ENCODE peak calls at places on chromosomes 5 and 9, in seven cellular contexts. P is uterus, M is stomach, H is fibroblast of lung, V is transverse colon, U is DND-41, C is A549. K is an unnamed sample.

GRCh38 chr5:2658421-2658820 is 93.1 kb downstream of the IRX2 start:
- DNase-seq in H (no peak), C (no peak), P (no peak), M (no peak), V (no peak), U (no peak), K (no peak)

GRCh38 chr5:147855774-147856069 is 22.8 kb upstream of the SCGB3A2 start:
- DNase-seq in U (no peak), V (no peak), H (no peak), C (no peak), M (no peak), P (no peak), K (no peak)

GRCh38 chr9:16361118-16361517 is 509.4 kb downstream of the BNC2 start:
- DNase-seq in U (no peak), V (no peak), C (no peak), H (no peak), M (no peak), P (no peak), K (no peak)

GRCh38 chr9:75889977-75890540 is 414 bp upstream of the PCSK5 start:
- DNase-seq in H (peak), V (peak), P (peak), U (peak), M (peak), C (peak), K (peak)

GRCh38 chr9:36319806-36320205 is 61.6 kb upstream of the GNE start:
- DNase-seq in P (no peak), U (no peak), C (peak), H (no peak), V (peak), M (peak), K (no peak)

GRCh38 chr5:150412319-150413175 is at the start of gene CD74:
- DNase-seq in P (peak), C (no peak), M (peak), U (peak), H (no peak), V (peak), K (no peak)

GRCh38 chr9:134325813-134326753 is at the start of gene RXRA:
- DNase-seq in C (peak), M (peak), U (peak), H (peak), V (peak), P (peak), K (peak)

GRCh38 chr5:149429839-149430721 is 51.0 kb upstream of the IL17B start:
- DNase-seq in M (no peak), U (no peak), P (peak), H (peak), V (no peak), C (no peak), K (no peak)

GRCh38 chr5:157574456-157575095 is 999 bp downstream of the ADAM19 start:
- DNase-seq in M (no peak), H (no peak), C (no peak), U (no peak), V (peak), P (peak), K (no peak)

GRCh38 chr5:139141841-139142240 is 56.3 kb downstream of the SIL1 start:
- DNase-seq in U (no peak), P (peak), C (no peak), M (peak), H (peak), V (peak), K (peak)

GRCh38 chr5:158162479-158162878 is 303.5 kb upstream of the CLINT1 start:
- DNase-seq in P (no peak), M (no peak), V (peak), C (no peak), U (no peak), H (no peak), K (no peak)

GRCh38 chr5:115348175-115348574 is 51.7 kb upstream of the CCDC112 start:
- DNase-seq in P (no peak), C (no peak), H (no peak), V (no peak), M (no peak), U (no peak), K (no peak)

GRCh38 chr5:139633295-139634027 is 14.7 kb upstream of the CXXC5 start:
- DNase-seq in U (peak), V (peak), H (peak), C (peak), P (peak), M (peak), K (no peak)

GRCh38 chr9:89811356-89811755 is 206.5 kb downstream of the GADD45G start:
- DNase-seq in U (no peak), V (no peak), H (no peak), M (no peak), P (no peak), C (no peak), K (no peak)

GRCh38 chr9:28600226-28600625 is 1026.9 kb upstream of the C9orf72 start:
- DNase-seq in V (no peak), H (no peak), P (no peak), U (no peak), M (no peak), C (no peak), K (no peak)

GRCh38 chr5:63217422-63217821 is 638.8 kb downstream of the LRRC70 start:
- DNase-seq in C (no peak), H (no peak), V (no peak), M (no peak), P (no peak), U (no peak), K (no peak)

GRCh38 chr5:122295138-122295537 is 16.9 kb upstream of the SNCAIP start:
- DNase-seq in U (no peak), P (no peak), C (no peak), M (no peak), H (no peak), V (no peak), K (no peak)

GRCh38 chr5:122300374-122300773 is 11.7 kb upstream of the SNCAIP start:
- DNase-seq in P (no peak), C (no peak), U (no peak), M (no peak), H (no peak), V (no peak), K (no peak)

GRCh38 chr5:122300968-122301367 is 11.1 kb upstream of the SNCAIP start:
- DNase-seq in U (no peak), V (no peak), H (no peak), M (no peak), P (no peak), C (no peak), K (no peak)

GRCh38 chr5:122292357-122292756 is 19.7 kb upstream of the SNCAIP start:
- DNase-seq in U (no peak), P (peak), M (no peak), C (no peak), V (no peak), H (peak), K (peak)

DNA sequence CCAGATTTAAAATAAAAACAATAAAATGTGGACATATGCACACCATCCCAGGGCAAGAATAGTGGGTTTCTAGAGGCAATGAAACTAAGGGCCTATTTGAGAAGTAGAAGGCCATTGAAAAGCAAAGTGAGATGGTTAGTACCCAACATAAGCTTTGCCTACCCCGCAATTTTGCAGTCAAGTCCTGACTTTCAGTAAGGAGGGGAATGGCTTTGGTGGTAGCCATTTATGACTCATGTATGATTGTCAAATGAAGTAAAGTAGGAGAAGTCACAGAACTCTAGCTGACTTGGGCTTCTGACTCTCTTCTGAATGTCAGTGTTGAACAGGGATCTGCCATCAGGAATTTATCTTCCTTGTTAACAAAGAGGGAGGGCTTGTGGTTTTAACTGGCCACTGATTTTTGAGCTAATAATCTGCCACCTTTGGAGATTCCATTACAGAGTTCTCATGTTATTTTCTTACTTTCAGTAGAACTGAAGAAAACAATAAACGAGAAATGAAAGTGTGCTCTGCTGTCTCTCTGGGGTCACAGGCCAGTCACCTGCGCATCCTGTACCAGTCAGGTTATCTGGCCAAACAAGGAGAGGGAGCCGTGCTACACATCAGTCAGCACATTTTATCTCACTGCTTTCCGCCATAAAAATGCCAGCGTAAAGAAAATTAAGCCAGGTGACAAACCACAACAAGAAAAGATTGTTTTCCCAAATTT is 14.3 kb upstream of the SNCAIP start:
- DNase-seq in H (no peak), M (no peak), U (no peak), C (no peak), V (no peak), P (no peak), K (no peak)
- TF ChIP-seq CTCF in H (no peak), M (no peak), U (no peak), C (no peak), V (no peak), P (no peak), K (no peak)

GRCh38 chr9:136058152-136058483 is 37.0 kb downstream of the NACC2 start:
- DNase-seq in M (no peak), P (no peak), C (no peak), H (no peak), U (no peak), V (no peak), K (no peak)
- H3K27ac ChIP-seq in M (no peak), P (no peak), C (peak), H (no peak), U (no peak), V (no peak), K (no peak)

GRCh38 chr9:34587271-34587670 is 2.3 kb downstream of the CNTFR start:
- DNase-seq in U (no peak), M (no peak), C (no peak), H (no peak), P (no peak), V (no peak), K (no peak)

GRCh38 chr9:34589371-34589655 is 211 bp downstream of the CNTFR start:
- DNase-seq in H (no peak), V (no peak), P (no peak), M (no peak), U (no peak), C (no peak), K (no peak)

GRCh38 chr9:34590376-34591090 is 1.0 kb upstream of the CNTFR start:
- DNase-seq in H (no peak), U (no peak), M (no peak), V (peak), P (peak), C (no peak), K (no peak)

GRCh38 chr9:34589656-34590375 is at the start of gene CNTFR:
- DNase-seq in V (no peak), U (no peak), H (no peak), M (no peak), P (peak), C (no peak), K (no peak)

GRCh38 chr9:34588671-34589370 is 703 bp downstream of the CNTFR start:
- DNase-seq in U (no peak), M (no peak), C (no peak), H (no peak), P (no peak), V (no peak), K (no peak)
- H3K4me3 ChIP-seq in U (no peak), M (peak), C (peak), H (no peak), P (peak), V (peak), K (no peak)

GRCh38 chr9:9792144-9792857 is 820.5 kb downstream of the PTPRD start:
- DNase-seq in P (no peak), V (no peak), M (no peak), U (no peak), C (no peak), H (no peak), K (no peak)
- TF ChIP-seq CTCF in P (no peak), V (no peak), M (no peak), U (no peak), C (no peak), H (no peak), K (no peak)

GRCh38 chr9:81035171-81035570 is 654.2 kb downstream of the TLE1 start:
- DNase-seq in P (peak), C (no peak), H (peak), M (no peak), U (no peak), V (no peak), K (no peak)

GRCh38 chr9:81030027-81030426 is 659.3 kb downstream of the TLE1 start:
- DNase-seq in M (no peak), U (no peak), P (no peak), C (no peak), H (no peak), V (no peak), K (no peak)

GRCh38 chr9:81032831-81033230 is 656.5 kb downstream of the TLE1 start:
- DNase-seq in U (peak), C (no peak), M (no peak), P (no peak), V (no peak), H (peak), K (no peak)

GRCh38 chr9:81031422-81032029 is 657.8 kb downstream of the TLE1 start:
- DNase-seq in C (no peak), U (no peak), M (no peak), P (no peak), V (no peak), H (no peak), K (no peak)

DNA sequence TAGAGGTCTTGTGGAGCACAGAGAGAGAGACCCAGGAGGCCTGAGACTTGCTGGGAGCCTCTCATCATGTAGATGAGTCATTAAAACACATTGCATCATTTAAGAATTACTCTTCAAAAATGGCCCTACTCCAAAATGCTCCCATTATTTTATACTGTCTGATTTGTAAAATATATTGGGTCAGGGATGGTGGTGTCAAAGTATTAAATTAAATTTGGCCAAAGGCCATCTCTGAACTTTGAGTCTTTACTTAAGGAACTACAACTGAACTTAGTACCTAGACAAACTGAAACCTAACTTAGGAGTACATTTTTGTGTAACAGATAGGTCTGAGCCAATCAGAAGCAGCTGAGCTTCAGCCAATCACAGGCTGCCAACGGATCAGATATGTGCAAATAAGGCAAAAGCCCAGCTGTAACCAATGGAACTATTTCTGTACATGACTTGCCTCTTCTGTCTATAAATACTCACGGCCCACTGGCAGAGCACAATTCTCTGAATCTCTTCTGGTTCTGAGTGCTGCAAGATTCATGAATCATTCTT is 657.2 kb downstream of the TLE1 start:
- DNase-seq in P (peak), M (no peak), V (no peak), C (peak), H (peak), U (no peak), K (peak)
- H3K27ac ChIP-seq in P (peak), M (no peak), V (no peak), C (peak), H (no peak), U (peak), K (peak)

DNA sequence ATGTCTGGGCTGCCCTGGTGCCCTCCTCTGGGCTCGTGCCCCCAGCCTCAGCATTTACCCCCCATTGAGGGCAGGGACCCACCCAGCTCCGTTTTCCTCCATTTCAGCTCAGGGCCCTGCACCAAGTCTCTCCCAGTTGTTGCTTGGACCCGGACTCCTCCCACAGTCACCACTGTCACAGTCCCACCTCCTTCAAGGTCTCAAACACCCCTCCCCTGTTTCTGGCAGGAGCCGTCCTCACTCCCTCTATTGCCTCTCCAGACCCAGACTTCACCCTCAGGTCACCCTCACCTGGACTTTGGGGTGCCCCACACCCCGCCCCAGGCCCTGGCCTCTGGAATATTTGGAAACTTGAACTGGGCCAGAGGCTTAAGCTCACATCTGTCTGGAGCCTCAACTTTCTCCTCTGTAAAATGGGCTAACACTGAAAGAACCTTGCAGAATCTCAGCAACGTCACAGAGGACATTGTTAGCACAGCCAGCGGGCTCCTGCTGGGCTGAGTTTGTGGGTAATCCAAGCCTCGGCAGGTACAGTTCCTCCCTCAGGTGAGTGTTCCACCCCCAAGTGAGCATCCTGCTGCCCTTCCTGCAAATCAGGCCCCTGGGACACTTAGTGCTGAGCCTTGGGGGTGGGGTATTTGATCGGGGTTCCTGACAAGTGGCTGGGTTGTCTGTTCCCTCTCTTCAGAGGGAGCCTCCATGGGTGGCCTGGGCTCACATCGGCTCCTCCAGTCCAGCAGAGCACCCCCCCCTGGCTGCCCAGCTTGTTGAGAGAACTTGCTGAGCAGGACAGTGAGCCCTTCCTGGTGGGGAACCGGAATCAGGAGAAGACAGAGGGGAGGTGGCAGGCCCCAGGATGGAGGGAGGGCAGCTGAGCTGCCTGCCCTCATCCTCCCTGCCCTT is 130.1 kb downstream of the C9orf50 start:
- DNase-seq in U (no peak), C (no peak), P (peak), H (no peak), V (no peak), M (no peak), K (no peak)
- H3K4me3 ChIP-seq in U (no peak), C (peak), P (peak), H (peak), V (peak), M (peak), K (peak)

GRCh38 chr5:179822444-179822990 is 1.8 kb downstream of the SQSTM1 start:
- DNase-seq in P (no peak), V (no peak), M (no peak), H (no peak), U (no peak), C (no peak), K (no peak)

GRCh38 chr5:179822059-179822432 is 1.3 kb downstream of the SQSTM1 start:
- DNase-seq in V (no peak), H (no peak), U (no peak), M (no peak), P (no peak), C (no peak), K (no peak)

GRCh38 chr5:179820483-179821297 is at the start of gene SQSTM1:
- DNase-seq in P (peak), C (no peak), H (peak), U (peak), V (peak), M (peak), K (peak)

GRCh38 chr5:179820127-179820482 is 600 bp upstream of the SQSTM1 start:
- DNase-seq in C (no peak), P (no peak), V (no peak), H (no peak), U (no peak), M (no peak), K (no peak)

DNA sequence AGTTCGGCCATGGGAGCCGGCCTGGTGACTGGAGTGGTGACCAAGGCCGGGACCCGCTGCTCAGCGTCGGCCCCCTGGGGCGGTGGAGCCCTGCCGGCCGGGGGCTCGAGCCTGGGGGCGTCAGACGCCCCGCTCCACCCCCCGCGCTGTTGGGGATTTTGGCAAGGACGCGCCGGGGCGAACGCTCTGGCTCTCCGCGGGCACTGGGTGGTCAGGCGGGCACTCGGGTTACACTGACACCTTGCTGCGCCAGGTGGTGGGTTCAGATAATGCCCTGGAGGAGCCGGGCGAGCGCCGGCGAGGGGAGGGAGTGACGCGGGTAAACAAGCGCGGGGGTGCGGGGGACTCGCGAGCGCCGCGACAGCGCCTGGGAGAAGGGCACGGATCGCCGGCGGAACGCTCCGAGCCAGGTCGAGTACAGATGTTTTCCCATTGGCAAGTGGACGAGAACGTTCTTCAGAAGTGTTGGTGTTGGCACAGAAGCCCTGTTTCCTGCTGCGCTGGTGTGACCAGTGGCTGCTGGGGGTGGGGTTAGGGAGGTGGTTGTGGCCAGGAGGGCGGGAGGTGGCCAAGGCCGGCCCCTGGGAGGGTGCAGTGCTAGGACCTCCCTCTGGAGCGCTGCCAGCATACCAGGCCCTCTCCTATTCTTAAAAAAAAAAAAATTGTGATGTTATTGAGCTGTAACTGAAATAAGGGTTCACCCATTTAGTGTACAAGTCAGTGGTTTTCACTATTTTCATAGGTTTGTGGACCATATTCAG is 773 bp downstream of the SQSTM1 start:
- DNase-seq in H (peak), P (peak), M (peak), U (peak), V (peak), C (peak), K (peak)
- TF ChIP-seq CTCF in H (no peak), P (peak), M (no peak), U (no peak), V (peak), C (no peak), K (no peak)

DNA sequence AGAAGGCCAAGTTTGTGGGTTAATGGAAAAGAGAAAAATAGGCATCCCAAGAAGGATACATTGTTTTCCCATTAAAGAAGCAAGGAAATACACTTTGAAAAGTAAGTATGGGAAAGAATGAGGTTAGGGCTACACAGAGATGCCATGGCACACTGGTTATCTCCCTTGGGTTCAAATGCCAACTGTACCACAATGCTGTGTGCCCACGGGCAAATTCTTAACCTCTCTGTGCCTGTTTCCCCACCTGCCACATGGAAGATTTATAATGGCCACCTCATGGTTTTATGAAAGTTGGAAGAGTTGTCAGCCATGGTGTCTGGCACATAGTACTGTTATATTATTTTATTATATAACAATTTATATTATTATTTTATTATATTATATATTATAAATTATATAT is 16.3 kb upstream of the MGAT1 start:
- DNase-seq in V (no peak), C (no peak), P (no peak), U (no peak), M (no peak), H (no peak), K (no peak)
- H3K27ac ChIP-seq in V (no peak), C (no peak), P (peak), U (no peak), M (no peak), H (no peak), K (no peak)

K was measured in AG04450.